ENCODE peak calls at places on chromosomes 11 and 22, in seven cellular contexts. R is endothelial cell of umbilical vein, L is K562, G is Peyer's patch, A is sigmoid colon, F is right lobe of liver, T is heart left ventricle. M is an unnamed sample.

GRCh38 chr11:46618789-46619188 is 1.4 kb downstream of the ATG13 start:
- DNase-seq in F (no peak), G (no peak), R (no peak), L (peak; percentile 50), T (no peak), A (no peak), M (no peak)

GRCh38 chr11:31940396-31941037 is 129.4 kb upstream of the PAX6 start:
- DNase-seq in R (peak; percentile 75), L (no peak), T (peak; percentile 84), F (no peak), G (no peak), A (no peak), M (no peak)

GRCh38 chr11:112223125-112223524 is 3.1 kb upstream of the PTS start:
- DNase-seq in F (no peak), T (no peak), G (no peak), R (no peak), A (no peak), L (no peak), M (no peak)

GRCh38 chr11:73949912-73950311 is 914 bp upstream of the DNAJB13 start:
- DNase-seq in L (no peak), R (no peak), T (no peak), A (peak; percentile 10), F (no peak), G (no peak), M (no peak)

GRCh38 chr11:114164546-114164945 is 105.0 kb downstream of the ZBTB16 start:
- DNase-seq in T (no peak), L (no peak), F (no peak), R (no peak), G (no peak), A (peak; percentile 66), M (no peak)

GRCh38 chr11:102241026-102241425 is 76.3 kb upstream of the BIRC3 start:
- DNase-seq in G (no peak), F (no peak), L (no peak), R (no peak), T (no peak), A (no peak), M (no peak)

GRCh38 chr11:69969890-69970784 is 108.0 kb upstream of the ANO1 start:
- DNase-seq in L (peak; percentile 58), G (no peak), F (peak; percentile 87), A (no peak), R (no peak), T (no peak), M (no peak)

GRCh38 chr11:77046060-77046501 is 11.9 kb downstream of the B3GNT6 start:
- DNase-seq in T (no peak), G (no peak), L (peak; percentile 80), A (peak; percentile 66), R (peak; percentile 21), F (peak; percentile 66), M (peak; percentile 67)

GRCh38 chr11:61332266-61332822 is 561 bp downstream of the DDB1 start:
- DNase-seq in F (no peak), G (no peak), L (peak; percentile 41), R (peak; percentile 49), T (no peak), A (no peak), M (no peak)

GRCh38 chr11:133819114-133819513 is 26.2 kb downstream of the SPATA19 start:
- DNase-seq in G (no peak), A (no peak), T (no peak), L (no peak), F (no peak), R (no peak), M (no peak)

GRCh38 chr22:35971418-35972119 is 57.1 kb downstream of the RBFOX2 start:
- DNase-seq in A (no peak), G (no peak), F (no peak), T (peak; percentile 32), L (no peak), R (peak; percentile 61), M (no peak)

GRCh38 chr11:111635706-111636045 is 33.4 kb downstream of the SIK2 start:
- DNase-seq in F (no peak), G (no peak), R (no peak), T (peak; percentile 63), A (peak; percentile 68), L (peak; percentile 36), M (peak; percentile 53)

GRCh38 chr22:38266120-38266519 is 6.7 kb downstream of the TMEM184B start:
- DNase-seq in A (no peak), L (peak; percentile 74), R (no peak), T (no peak), F (no peak), G (no peak), M (no peak)

GRCh38 chr11:61754534-61755482 is 2.4 kb downstream of the MYRF start:
- DNase-seq in F (no peak), A (no peak), R (no peak), G (no peak), T (no peak), L (peak; percentile 89), M (peak; percentile 66)

GRCh38 chr11:1830119-1830499 is 4.7 kb upstream of the SYT8 start:
- DNase-seq in R (no peak), L (no peak), A (no peak), F (peak; percentile 15), G (no peak), T (peak; percentile 14), M (peak; percentile 22)

GRCh38 chr11:71325418-71326327 is 73.3 kb upstream of the SHANK2 start:
- DNase-seq in F (peak; percentile 13), T (no peak), L (no peak), R (no peak), A (peak; percentile 48), G (no peak), M (no peak)

DNA sequence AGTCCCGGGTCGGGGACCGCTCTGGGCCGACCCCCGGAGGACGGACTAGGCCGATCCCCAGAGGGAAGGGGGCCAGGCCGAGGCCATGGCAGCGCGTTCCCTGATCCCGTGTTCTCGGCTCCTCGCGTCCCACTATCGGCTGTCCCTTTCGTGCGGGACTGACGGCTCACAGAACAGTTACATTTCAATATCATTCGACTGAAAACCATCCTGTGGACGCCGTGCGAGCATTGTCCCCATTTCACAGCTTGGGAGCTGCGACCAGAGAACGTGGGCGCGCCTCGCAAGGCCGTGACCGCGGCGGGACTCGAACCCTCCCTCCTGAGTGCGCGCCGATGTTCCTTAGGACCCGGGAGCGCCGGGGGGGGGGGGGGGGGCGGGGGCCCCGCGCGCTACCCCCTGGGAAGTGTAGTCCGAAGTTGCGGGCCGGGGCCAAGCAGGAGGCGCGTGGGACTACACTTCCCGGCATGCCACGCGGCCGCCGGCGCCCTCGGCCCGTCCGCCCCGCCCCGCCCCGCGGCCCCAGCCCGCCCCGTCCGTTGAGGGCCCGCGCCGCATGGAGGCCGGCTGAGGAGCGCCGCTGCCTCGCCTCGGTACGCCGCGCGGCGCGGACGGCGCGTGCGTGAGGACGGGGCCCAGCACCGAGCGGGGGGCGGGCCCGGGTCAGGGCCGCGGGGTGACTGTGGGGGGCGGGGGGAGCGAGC is at the start of gene TRABD:
- DNase-seq in A (peak; percentile 95), L (peak; percentile 90), F (peak; percentile 93), G (peak; percentile 85), T (peak; percentile 94), R (peak; percentile 84), M (peak; percentile 92)
- TF ChIP-seq POLR2A in A (no peak), L (no peak), F (no peak), G (no peak), T (no peak), R (no peak), M (no peak)

GRCh38 chr11:82960000-82960778 is 58.7 kb downstream of the DDIAS start:
- DNase-seq in R (no peak), L (no peak), A (no peak), G (peak; percentile 39), F (no peak), T (no peak), M (no peak)
- H3K4me3 ChIP-seq in R (no peak overlapping the region), L (no peak overlapping the region), A (no peak overlapping the region), G (no peak overlapping the region), F (no peak overlapping the region), T (no peak overlapping the region), M (no peak overlapping the region)

GRCh38 chr22:20107951-20108756 is 7.8 kb upstream of the RANBP1 start:
- DNase-seq in L (no peak), T (peak; percentile 13), A (no peak), F (peak; percentile 17), G (no peak), R (no peak), M (no peak)
- TF ChIP-seq POLR2A in L (peak; percentile 31), T (no peak), A (no peak), F (no peak), G (no peak), R (no peak), M (no peak)

DNA sequence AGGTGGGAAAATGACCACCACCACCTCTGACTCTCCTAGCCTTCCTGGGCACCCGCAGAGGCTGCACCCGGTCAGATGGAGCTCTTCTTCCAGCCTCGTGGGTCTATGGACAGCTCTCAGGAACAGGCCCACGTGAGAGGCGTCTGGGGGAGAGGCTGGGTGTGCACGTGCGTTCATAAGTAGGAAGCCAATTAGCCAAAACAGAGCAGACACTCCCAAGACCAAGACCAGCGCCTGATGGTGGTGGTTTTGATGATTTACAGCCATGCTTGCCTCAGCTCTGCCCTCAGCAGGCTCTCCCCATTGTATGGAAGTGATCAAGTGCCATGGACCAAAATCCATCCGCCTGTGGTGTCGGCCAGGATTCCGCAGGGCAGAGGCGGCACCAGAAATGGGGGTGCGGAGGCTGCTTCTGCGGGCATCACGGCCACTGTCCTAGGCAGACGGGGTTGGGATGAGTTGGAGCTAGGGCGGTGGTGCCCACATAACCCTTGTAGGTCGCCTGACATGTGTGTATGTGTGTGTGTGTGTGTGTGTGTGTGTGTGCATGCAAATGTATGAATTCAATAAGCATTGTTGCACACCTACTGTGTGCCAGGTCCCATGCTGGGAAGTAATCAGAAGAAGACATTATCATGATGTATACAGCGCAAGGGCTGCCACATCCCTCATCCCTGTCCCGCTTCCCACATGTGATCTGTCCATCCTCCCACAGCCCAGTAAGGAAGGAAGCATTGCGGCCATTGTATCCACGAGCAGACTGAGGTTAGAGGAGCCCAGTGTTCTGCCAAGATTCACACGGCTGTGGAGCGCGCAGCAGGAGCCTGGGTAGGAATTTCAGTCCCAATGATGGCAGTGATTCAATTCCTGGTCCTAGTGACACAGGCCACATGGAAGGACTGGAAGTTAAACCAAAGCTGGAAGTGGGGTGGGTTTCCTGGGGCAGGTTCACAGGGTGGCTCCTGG is 89.5 kb downstream of the RTL6 start:
- DNase-seq in L (no peak), R (no peak), F (no peak), T (no peak), A (peak; percentile 44), G (no peak), M (no peak)
- H3K4me3 ChIP-seq in L (no peak overlapping the region), R (no peak overlapping the region), F (no peak overlapping the region), T (no peak overlapping the region), A (no peak overlapping the region), G (no peak overlapping the region), M (no peak overlapping the region)

GRCh38 chr11:98300777-98301176 is 720.0 kb upstream of the CNTN5 start:
- DNase-seq in R (no peak), L (peak; percentile 38), A (no peak), T (no peak), G (no peak), F (no peak), M (no peak)
- TF ChIP-seq POLR2A in R (no peak), L (no peak), A (no peak), T (no peak), G (no peak), F (no peak), M (no peak)

GRCh38 chr11:120532082-120532481 is 20.5 kb downstream of the GRIK4 start:
- DNase-seq in G (no peak), T (peak; percentile 16), A (no peak), L (no peak), R (no peak), F (no peak), M (no peak)
- H3K4me3 ChIP-seq in G (no peak overlapping the region), T (no peak overlapping the region), A (no peak overlapping the region), L (no peak overlapping the region), R (no peak overlapping the region), F (no peak overlapping the region), M (no peak overlapping the region)

M was measured in body of pancreas.